ENCODE peak calls at places on chromosomes 6 and 20, in four cellular contexts. L is body of pancreas, M is upper lobe of left lung, Y is ovary. E is an unnamed sample.

GRCh38 chr6:13486679-13487121 is 700 bp downstream of the GFOD1 start:
- DNase-seq in L (peak; percentile 41), M (peak; percentile 63), Y (peak; percentile 17), E (peak; percentile 14)

GRCh38 chr6:109867970-109868358 is 110.1 kb upstream of the GPR6 start:
- DNase-seq in L (no peak), M (no peak), Y (peak; percentile 41), E (no peak)

GRCh38 chr6:134177753-134178229 is 125.4 kb upstream of the SLC2A12 start:
- DNase-seq in L (no peak), M (no peak), Y (no peak), E (peak; percentile 34)

GRCh38 chr6:116073765-116074450 is 13.2 kb upstream of the FRK start:
- DNase-seq in L (no peak), M (no peak), Y (no peak), E (no peak)

GRCh38 chr20:3924304-3925112 is 35.3 kb downstream of the PANK2 start:
- DNase-seq in L (no peak), M (peak; percentile 62), Y (peak; percentile 28), E (no peak)

GRCh38 chr6:169288591-169288990 is 34.9 kb upstream of the THBS2 start:
- DNase-seq in L (no peak), M (no peak), Y (no peak), E (no peak)

GRCh38 chr6:1182722-1183521 is 129.0 kb upstream of the FOXQ1 start:
- DNase-seq in L (peak; percentile 19), M (no peak), Y (no peak), E (no peak)

GRCh38 chr6:20366082-20366834 is 35.4 kb upstream of the E2F3 start:
- DNase-seq in L (no peak), M (peak; percentile 22), Y (no peak), E (no peak)

GRCh38 chr6:90790058-90790457 is 203.2 kb upstream of the MAP3K7 start:
- DNase-seq in L (no peak), M (no peak), Y (peak; percentile 20), E (no peak)

GRCh38 chr6:108712946-108713345 is 135.3 kb upstream of the ARMC2 start:
- DNase-seq in L (no peak), M (peak; percentile 47), Y (no peak), E (no peak)

GRCh38 chr20:62739581-62740285 is 31.1 kb downstream of the NTSR1 start:
- DNase-seq in L (no peak), M (peak; percentile 43), Y (no peak), E (no peak)

GRCh38 chr20:35271904-35272303 is 6.0 kb downstream of the MMP24OS start:
- DNase-seq in L (no peak), M (no peak), Y (no peak), E (no peak)

GRCh38 chr6:79369026-79369425 is 134.5 kb upstream of the HMGN3 start:
- DNase-seq in L (no peak), M (no peak), Y (no peak), E (no peak)

GRCh38 chr6:113645576-113645970 is 211.6 kb upstream of the MARCKS start:
- DNase-seq in L (peak; percentile 39), M (no peak), Y (no peak), E (peak; percentile 14)

GRCh38 chr6:33483678-33484077 is 29.3 kb downstream of the ZBTB9 start:
- DNase-seq in L (no peak), M (no peak), Y (no peak), E (no peak)

GRCh38 chr20:49270177-49270576 is 7.7 kb downstream of the ZNFX1 start:
- DNase-seq in L (no peak), M (no peak), Y (no peak), E (no peak)

GRCh38 chr6:109910571-109910970 is 67.5 kb upstream of the GPR6 start:
- DNase-seq in L (no peak), M (no peak), Y (no peak), E (no peak)

GRCh38 chr6:17202526-17202925 is 78.6 kb upstream of the RBM24 start:
- DNase-seq in L (no peak), M (no peak), Y (no peak), E (no peak)

GRCh38 chr6:40962241-40962640 is 76.8 kb downstream of the UNC5CL start:
- DNase-seq in L (no peak), M (no peak), Y (no peak), E (no peak)

GRCh38 chr6:140283197-140283596 is 908.7 kb upstream of the CITED2 start:
- DNase-seq in L (no peak), M (no peak), Y (no peak), E (no peak)

GRCh38 chr6:7448232-7448631 is 58.6 kb downstream of the RIOK1 start:
- DNase-seq in L (no peak), M (no peak), Y (no peak), E (no peak)

GRCh38 chr6:108165714-108166663 is at the start of gene NR2E1:
- DNase-seq in L (no peak), M (no peak), Y (no peak), E (no peak)

DNA sequence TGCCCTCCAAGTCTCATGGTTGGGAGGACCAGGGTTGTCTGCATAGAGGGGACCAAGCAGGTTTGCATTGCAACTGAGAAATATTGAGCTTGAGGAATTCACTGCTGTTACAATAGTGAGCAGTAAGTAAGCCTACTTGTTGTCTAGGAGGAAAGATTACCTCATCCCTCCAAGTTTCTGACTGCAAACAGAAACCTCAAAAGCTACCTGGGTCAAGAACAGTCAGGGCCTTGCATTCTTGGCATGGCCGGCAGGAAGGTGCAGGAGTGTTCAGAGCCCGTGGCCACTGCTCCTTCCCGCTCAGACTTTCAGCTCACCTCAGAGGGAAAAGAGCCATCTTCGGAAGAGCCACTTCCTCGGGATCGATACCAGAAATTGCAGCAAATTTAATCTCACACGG is 46.0 kb upstream of the DOK5 start:
- DNase-seq in L (no peak), M (peak; percentile 44), Y (no peak), E (no peak)
- H3K4me3 ChIP-seq in L (no peak overlapping the region), M (no peak overlapping the region), Y (no peak overlapping the region), E (no peak overlapping the region)

DNA sequence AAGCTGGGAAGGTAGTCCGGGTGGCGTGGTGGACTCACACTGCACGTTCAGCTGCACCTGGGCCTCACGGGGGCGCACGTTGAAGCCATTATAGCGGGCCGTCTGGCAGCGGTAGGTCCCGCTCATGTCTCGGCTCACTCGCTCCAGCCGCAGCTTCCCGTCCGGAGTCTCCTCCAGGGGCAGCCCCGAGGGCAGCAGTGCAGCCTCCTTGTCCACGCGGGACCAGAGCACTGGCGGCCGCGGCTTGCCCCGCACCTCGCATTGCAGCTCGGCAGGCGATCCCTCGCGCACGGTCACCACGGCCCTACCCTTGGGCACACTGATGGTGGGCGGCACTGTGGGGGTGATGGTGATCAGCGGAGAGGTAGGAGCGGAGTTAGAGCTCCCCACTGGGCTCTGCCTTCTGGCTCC is 47.6 kb downstream of the MDGA1 start:
- DNase-seq in L (peak; percentile 34), M (no peak), Y (no peak), E (no peak)
- TF ChIP-seq CTCF in L (no peak), M (no peak), Y (no peak), E (no peak)

GRCh38 chr20:37973059-37973910 is 60.0 kb downstream of the TTI1 start:
- DNase-seq in L (no peak), M (no peak), Y (no peak), E (no peak)
- TF ChIP-seq POLR2A in L (no peak), M (no peak), Y (no peak), E (no peak)

GRCh38 chr6:132495604-132496079 is 17.3 kb downstream of the STX7 start:
- DNase-seq in L (no peak), M (no peak), Y (no peak), E (no peak)
- H3K4me3 ChIP-seq in L (no peak overlapping the region), M (no peak overlapping the region), Y (no peak overlapping the region), E (no peak overlapping the region)

DNA sequence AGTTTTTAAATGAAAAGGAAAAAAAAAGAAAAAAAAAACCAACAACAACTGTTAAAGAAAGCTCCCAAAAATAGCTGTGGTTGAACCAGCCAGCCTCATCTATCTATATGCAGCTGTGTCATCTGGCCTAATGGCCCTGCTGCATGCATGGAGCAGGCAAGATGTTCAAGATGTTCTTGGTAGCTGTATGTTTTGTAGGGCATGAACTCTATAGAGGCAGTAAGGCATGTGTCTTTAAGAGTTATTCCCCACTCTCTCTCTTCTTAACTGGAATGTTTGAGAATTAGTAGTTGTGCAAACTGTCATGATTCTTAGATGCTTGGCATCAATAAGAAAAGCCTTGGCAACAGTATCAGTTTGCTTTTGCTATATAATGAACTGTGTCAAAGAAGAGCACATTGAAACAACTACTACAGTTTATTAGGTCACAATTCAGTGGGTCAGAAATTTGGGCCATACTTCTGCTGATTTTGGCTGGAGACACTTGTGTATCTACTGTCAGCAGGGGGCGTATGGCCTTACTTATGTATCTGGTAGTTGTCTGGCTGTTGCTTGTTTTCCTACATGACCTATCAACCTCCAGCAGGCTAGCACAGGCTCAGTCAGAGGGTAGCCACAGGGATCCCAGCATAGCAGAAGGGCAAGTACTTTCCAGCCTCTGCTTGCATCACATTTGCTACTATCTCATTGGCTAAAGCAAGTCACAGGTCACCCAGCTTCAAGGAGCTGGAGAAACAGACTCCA is 56.1 kb upstream of the LAMP5 start:
- DNase-seq in L (no peak), M (no peak), Y (no peak), E (no peak)
- TF ChIP-seq CTCF in L (no peak), M (no peak), Y (no peak), E (no peak)

GRCh38 chr20:54207743-54208491 is at the start of gene PFDN4:
- DNase-seq in L (peak; percentile 83), M (peak; percentile 84), Y (peak; percentile 70), E (peak; percentile 72)
- TF ChIP-seq POLR2A in L (peak; percentile 52), M (no peak), Y (peak; percentile 41), E (no peak)

GRCh38 chr20:57397693-57398108 is 6.5 kb downstream of the RBM38 start:
- DNase-seq in L (no peak), M (peak; percentile 44), Y (peak; percentile 35), E (no peak)

GRCh38 chr20:57399587-57400261 is 8.5 kb downstream of the RBM38 start:
- DNase-seq in L (no peak), M (no peak), Y (peak; percentile 35), E (no peak)

GRCh38 chr20:57398901-57399535 is 7.8 kb downstream of the RBM38 start:
- DNase-seq in L (no peak), M (no peak), Y (no peak), E (no peak)

GRCh38 chr20:57397004-57397692 is 6.0 kb downstream of the RBM38 start:
- DNase-seq in L (no peak), M (no peak), Y (no peak), E (no peak)

DNA sequence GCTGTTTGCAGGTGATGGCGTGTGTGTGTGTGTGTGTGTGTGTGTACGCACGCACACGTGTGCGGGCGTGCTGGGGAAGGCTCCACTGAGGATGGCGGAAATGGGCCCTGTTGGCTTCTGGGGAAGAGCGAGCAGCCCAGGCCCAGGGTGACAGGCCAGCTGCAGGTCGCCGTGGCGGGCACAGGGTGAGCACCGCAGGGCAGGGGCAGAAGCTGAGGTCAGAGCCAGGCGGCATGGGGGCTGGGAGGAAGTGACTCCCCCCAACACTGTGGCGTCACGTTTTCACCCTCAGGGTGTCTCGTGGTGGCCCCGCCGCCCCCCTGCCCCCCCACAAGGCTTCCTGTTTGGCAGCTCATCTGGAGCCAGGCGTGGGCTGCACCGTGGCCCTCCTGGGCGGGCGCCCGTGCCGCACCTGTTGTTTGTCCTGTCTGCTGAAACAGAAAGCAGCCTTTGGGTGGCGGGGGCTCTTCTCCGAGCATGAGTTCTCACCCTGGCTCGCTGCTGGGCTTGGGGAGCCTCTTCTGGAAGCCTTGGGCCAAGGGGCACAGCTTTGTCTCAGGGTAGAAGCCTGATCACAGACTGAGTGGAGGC is 7.1 kb downstream of the RBM38 start:
- DNase-seq in L (no peak), M (peak; percentile 59), Y (peak; percentile 85), E (no peak)
- H3K4me3 ChIP-seq in L (no peak overlapping the region), M (peak overlapping the region; percentile 0), Y (peak overlapping the region; percentile 13), E (no peak overlapping the region)

GRCh38 chr20:2872304-2873009 is 824 bp upstream of the PTPRA start:
- DNase-seq in L (peak; percentile 61), M (peak; percentile 79), Y (peak; percentile 26), E (peak; percentile 27)
- TF ChIP-seq CTCF in L (no peak), M (no peak), Y (no peak), E (no peak)